ENCODE peak calls at places on chromosomes 6 and 20, in five cellular contexts. D is H1, Z is stomach, L is ovary, H is esophagus muscularis mucosa. Q is an unnamed sample. For H3K27me3, the result is how much of the 10 kb centered on the place peaks cover.

GRCh38 chr20:45336530-45337366 is 11.5 kb downstream of the SDC4 start:
- DNase-seq in D (no peak), Z (peak), H (no peak), L (no peak), Q (no peak)

GRCh38 chr6:19547507-19547906 is 289.7 kb upstream of the ID4 start:
- DNase-seq in D (no peak), Z (no peak), H (no peak), L (no peak), Q (no peak)

GRCh38 chr20:49228676-49229075 is 9.5 kb downstream of the DDX27 start:
- DNase-seq in H (no peak), D (no peak), L (no peak), Z (no peak), Q (no peak)

GRCh38 chr6:22231050-22231449 is 65.8 kb downstream of the PRL start:
- DNase-seq in L (no peak), Z (no peak), H (no peak), D (no peak), Q (no peak)

GRCh38 chr6:125947581-125947980 is 9.0 kb upstream of the HINT3 start:
- DNase-seq in Z (peak), H (no peak), D (no peak), L (no peak), Q (no peak)

GRCh38 chr6:90068264-90068663 is 174.0 kb downstream of the GJA10 start:
- DNase-seq in D (no peak), H (no peak), Z (no peak), L (no peak), Q (no peak)

GRCh38 chr6:52162940-52163908 is 23.0 kb upstream of the IL17A start:
- DNase-seq in D (no peak), Z (no peak), H (no peak), L (no peak), Q (no peak)

GRCh38 chr6:130223508-130223907 is 757 bp upstream of the SAMD3 start:
- DNase-seq in L (no peak), Z (no peak), H (no peak), D (no peak), Q (no peak)

GRCh38 chr6:33166811-33167210 is 25.5 kb downstream of the COL11A2 start:
- DNase-seq in H (no peak), D (no peak), L (no peak), Z (no peak), Q (no peak)

GRCh38 chr6:100877851-100878250 is 3.3 kb downstream of the ASCC3 start:
- DNase-seq in Z (no peak), H (no peak), L (no peak), D (no peak), Q (no peak)

GRCh38 chr6:130252527-130253237 is 29.9 kb upstream of the SAMD3 start:
- DNase-seq in H (no peak), D (no peak), L (no peak), Z (no peak), Q (no peak)

GRCh38 chr6:32092760-32093497 is 16.2 kb downstream of the TNXB start:
- DNase-seq in Z (no peak), D (no peak), L (peak), H (no peak), Q (no peak)

GRCh38 chr20:53708129-53708968 is 114.7 kb upstream of the ZNF217 start:
- DNase-seq in H (no peak), L (no peak), D (no peak), Z (no peak), Q (no peak)

GRCh38 chr6:131037194-131037897 is 25.7 kb downstream of the EPB41L2 start:
- DNase-seq in D (no peak), Z (no peak), H (no peak), L (no peak), Q (no peak)

GRCh38 chr20:64041781-64042771 is 6.1 kb downstream of the C20orf204 start:
- DNase-seq in D (no peak), H (no peak), L (no peak), Z (no peak), Q (no peak)

DNA sequence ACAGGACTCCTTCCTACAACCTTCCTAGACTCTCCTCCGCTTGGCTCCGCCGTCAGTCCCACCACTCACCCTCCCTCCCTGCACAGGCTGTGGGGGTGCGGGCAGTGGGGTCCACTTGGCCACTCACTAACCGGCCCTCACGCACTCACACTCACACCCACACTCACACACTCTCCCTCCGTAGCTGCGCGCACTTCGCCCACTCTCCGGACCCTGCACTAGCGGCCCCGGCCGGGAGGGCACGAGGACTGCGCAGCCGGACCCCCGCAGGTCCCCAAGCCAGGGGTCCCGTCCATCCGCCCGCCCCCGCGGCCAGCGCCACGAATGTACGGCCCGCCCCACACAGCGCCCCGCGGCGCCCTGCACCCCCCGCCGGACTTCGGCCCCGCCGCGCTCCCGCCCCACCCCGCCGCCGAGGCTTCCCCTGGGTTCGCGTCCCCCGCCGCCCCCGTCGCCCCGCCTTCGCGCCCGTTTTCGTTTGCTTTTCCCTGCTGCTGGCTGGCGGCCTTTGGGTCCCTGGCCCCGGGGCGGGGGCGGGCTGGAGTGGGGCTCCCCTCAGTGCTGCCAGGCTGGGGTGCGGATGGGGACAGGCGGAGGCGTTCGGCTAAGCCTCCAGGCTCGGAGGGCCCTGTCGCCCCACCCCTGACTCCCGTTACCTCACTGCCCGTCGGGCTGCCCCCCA is 23.0 kb upstream of the SLC22A7 start:
- DNase-seq in H (no peak), Z (peak), L (peak), D (no peak), Q (no peak)
- H3K27me3 ChIP-seq in H (under half), Z (under half), L (under half), D (under half), Q (under half)

GRCh38 chr20:35771689-35772562 is at the start of gene PHF20:
- DNase-seq in L (peak), H (peak), Z (peak), D (peak), Q (peak)
- TF ChIP-seq EP300 in L (peak), H (peak), Z (peak), D (no peak), Q (peak)

GRCh38 chr6:41560440-41561192 is 14.4 kb downstream of the FOXP4 start:
- DNase-seq in D (no peak), H (no peak), L (peak), Z (peak), Q (no peak)
- TF ChIP-seq POLR2A in D (no peak), H (no peak), L (peak), Z (no peak), Q (no peak)

GRCh38 chr6:12967686-12968085 is 251.1 kb downstream of the PHACTR1 start:
- DNase-seq in D (no peak), Z (no peak), H (no peak), L (no peak), Q (no peak)

GRCh38 chr6:12968839-12969558 is 252.4 kb downstream of the PHACTR1 start:
- DNase-seq in H (no peak), L (no peak), D (no peak), Z (no peak), Q (no peak)

GRCh38 chr6:12973302-12973865 is 256.8 kb downstream of the PHACTR1 start:
- DNase-seq in H (no peak), L (no peak), D (no peak), Z (no peak), Q (no peak)

GRCh38 chr6:12968290-12968689 is 251.7 kb downstream of the PHACTR1 start:
- DNase-seq in H (no peak), D (no peak), Z (no peak), L (no peak), Q (no peak)

DNA sequence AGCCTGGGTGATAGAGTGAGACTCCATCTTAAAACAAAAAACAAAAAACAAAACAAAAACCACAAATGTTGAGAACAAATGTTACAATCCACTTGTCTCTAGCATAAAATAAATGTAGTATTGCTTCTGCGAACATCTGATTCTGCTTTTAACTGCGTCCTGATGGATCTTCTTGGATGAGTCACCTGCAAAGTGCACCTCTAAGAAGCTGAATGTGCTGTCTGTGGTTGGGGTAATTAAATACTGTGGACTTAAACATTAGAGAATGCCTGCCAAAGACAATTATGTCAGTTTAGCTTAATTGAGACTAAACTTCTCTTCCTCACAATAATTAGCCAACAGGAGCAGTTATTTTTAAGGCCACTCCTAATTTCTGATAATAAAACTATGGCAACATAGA is 253.4 kb downstream of the PHACTR1 start:
- DNase-seq in Z (no peak), H (no peak), D (no peak), L (no peak), Q (no peak)
- H3K27me3 ChIP-seq in Z (under half), H (under half), D (under half), L (under half), Q (under half)